ENCODE peak calls at places on chromosomes 3 and 15, in six cellular contexts. One of them, this sample, is unnamed.

GRCh38 chr15:25717861-25718504 is 145.1 kb downstream of the ATP10A start:
- DNase-seq in foreskin fibroblast: no peak
- DNase-seq in right atrium auricular region: no peak
- DNase-seq in DND-41: no peak
- DNase-seq in body of pancreas: no peak
- DNase-seq in astrocyte: peak
- DNase-seq in this sample: no peak

GRCh38 chr3:136432685-136433084 is 182.5 kb downstream of the PCCB start:
- DNase-seq in DND-41: no peak
- DNase-seq in right atrium auricular region: no peak
- DNase-seq in astrocyte: no peak
- DNase-seq in foreskin fibroblast: no peak
- DNase-seq in body of pancreas: no peak
- DNase-seq in this sample: no peak

GRCh38 chr15:45644437-45644836 is 9.6 kb downstream of the SQOR start:
- DNase-seq in DND-41: no peak
- DNase-seq in astrocyte: no peak
- DNase-seq in right atrium auricular region: no peak
- DNase-seq in body of pancreas: no peak
- DNase-seq in foreskin fibroblast: no peak
- DNase-seq in this sample: no peak

GRCh38 chr3:14290631-14291385 is 111.6 kb upstream of the SLC6A6 start:
- DNase-seq in right atrium auricular region: no peak
- DNase-seq in foreskin fibroblast: peak
- DNase-seq in astrocyte: no peak
- DNase-seq in DND-41: no peak
- DNase-seq in body of pancreas: no peak
- DNase-seq in this sample: peak

GRCh38 chr3:190385835-190386688 is 1.9 kb upstream of the CLDN16 start:
- DNase-seq in body of pancreas: no peak
- DNase-seq in astrocyte: peak
- DNase-seq in foreskin fibroblast: peak
- DNase-seq in DND-41: no peak
- DNase-seq in right atrium auricular region: no peak
- DNase-seq in this sample: no peak

GRCh38 chr3:53707222-53707621 is 139.0 kb downstream of the CHDH start:
- DNase-seq in foreskin fibroblast: no peak
- DNase-seq in body of pancreas: no peak
- DNase-seq in astrocyte: no peak
- DNase-seq in right atrium auricular region: no peak
- DNase-seq in DND-41: no peak
- DNase-seq in this sample: no peak

GRCh38 chr15:59691194-59691805 is 2.2 kb upstream of the BNIP2 start:
- DNase-seq in right atrium auricular region: no peak
- DNase-seq in DND-41: peak
- DNase-seq in body of pancreas: peak
- DNase-seq in astrocyte: peak
- DNase-seq in foreskin fibroblast: peak
- DNase-seq in this sample: no peak

GRCh38 chr15:71806452-71806931 is 3.9 kb upstream of the NR2E3 start:
- DNase-seq in foreskin fibroblast: peak
- DNase-seq in right atrium auricular region: no peak
- DNase-seq in astrocyte: peak
- DNase-seq in DND-41: no peak
- DNase-seq in body of pancreas: peak
- DNase-seq in this sample: no peak

GRCh38 chr15:33377239-33377638 is 66.5 kb downstream of the RYR3 start:
- DNase-seq in foreskin fibroblast: no peak
- DNase-seq in astrocyte: no peak
- DNase-seq in body of pancreas: no peak
- DNase-seq in right atrium auricular region: no peak
- DNase-seq in DND-41: no peak
- DNase-seq in this sample: no peak

GRCh38 chr15:71275098-71275497 is 159.8 kb downstream of the THSD4 start:
- DNase-seq in DND-41: no peak
- DNase-seq in body of pancreas: no peak
- DNase-seq in right atrium auricular region: no peak
- DNase-seq in foreskin fibroblast: peak
- DNase-seq in astrocyte: peak
- DNase-seq in this sample: no peak

GRCh38 chr3:156187146-156187769 is 66.9 kb downstream of the KCNAB1 start:
- DNase-seq in astrocyte: peak
- DNase-seq in right atrium auricular region: no peak
- DNase-seq in DND-41: no peak
- DNase-seq in body of pancreas: no peak
- DNase-seq in foreskin fibroblast: peak
- DNase-seq in this sample: no peak

GRCh38 chr15:25238716-25239470 is 199.9 kb downstream of the UBE3A start:
- DNase-seq in astrocyte: no peak
- DNase-seq in body of pancreas: peak
- DNase-seq in foreskin fibroblast: no peak
- DNase-seq in DND-41: no peak
- DNase-seq in right atrium auricular region: no peak
- DNase-seq in this sample: no peak

GRCh38 chr3:13484861-13485590 is 4.9 kb downstream of the HDAC11 start:
- DNase-seq in right atrium auricular region: peak
- DNase-seq in foreskin fibroblast: no peak
- DNase-seq in astrocyte: peak
- DNase-seq in body of pancreas: peak
- DNase-seq in DND-41: peak
- DNase-seq in this sample: no peak

GRCh38 chr3:152436707-152437615 is 168.2 kb downstream of the MBNL1 start:
- DNase-seq in body of pancreas: no peak
- DNase-seq in foreskin fibroblast: no peak
- DNase-seq in DND-41: no peak
- DNase-seq in astrocyte: no peak
- DNase-seq in right atrium auricular region: no peak
- DNase-seq in this sample: no peak

GRCh38 chr3:49636883-49637609 is 37.1 kb upstream of the APEH start:
- DNase-seq in foreskin fibroblast: no peak
- DNase-seq in body of pancreas: no peak
- DNase-seq in astrocyte: no peak
- DNase-seq in DND-41: no peak
- DNase-seq in right atrium auricular region: no peak
- DNase-seq in this sample: no peak

GRCh38 chr3:184275302-184275701 is 520 bp upstream of the ECE2 start:
- DNase-seq in body of pancreas: peak
- DNase-seq in right atrium auricular region: no peak
- DNase-seq in DND-41: no peak
- DNase-seq in foreskin fibroblast: no peak
- DNase-seq in astrocyte: no peak
- DNase-seq in this sample: no peak
- H3K4me3 ChIP-seq in body of pancreas: no peak
- H3K4me3 ChIP-seq in right atrium auricular region: no peak
- H3K4me3 ChIP-seq in DND-41: no peak
- H3K4me3 ChIP-seq in foreskin fibroblast: no peak
- H3K4me3 ChIP-seq in astrocyte: no peak
- H3K4me3 ChIP-seq in this sample: no peak

DNA sequence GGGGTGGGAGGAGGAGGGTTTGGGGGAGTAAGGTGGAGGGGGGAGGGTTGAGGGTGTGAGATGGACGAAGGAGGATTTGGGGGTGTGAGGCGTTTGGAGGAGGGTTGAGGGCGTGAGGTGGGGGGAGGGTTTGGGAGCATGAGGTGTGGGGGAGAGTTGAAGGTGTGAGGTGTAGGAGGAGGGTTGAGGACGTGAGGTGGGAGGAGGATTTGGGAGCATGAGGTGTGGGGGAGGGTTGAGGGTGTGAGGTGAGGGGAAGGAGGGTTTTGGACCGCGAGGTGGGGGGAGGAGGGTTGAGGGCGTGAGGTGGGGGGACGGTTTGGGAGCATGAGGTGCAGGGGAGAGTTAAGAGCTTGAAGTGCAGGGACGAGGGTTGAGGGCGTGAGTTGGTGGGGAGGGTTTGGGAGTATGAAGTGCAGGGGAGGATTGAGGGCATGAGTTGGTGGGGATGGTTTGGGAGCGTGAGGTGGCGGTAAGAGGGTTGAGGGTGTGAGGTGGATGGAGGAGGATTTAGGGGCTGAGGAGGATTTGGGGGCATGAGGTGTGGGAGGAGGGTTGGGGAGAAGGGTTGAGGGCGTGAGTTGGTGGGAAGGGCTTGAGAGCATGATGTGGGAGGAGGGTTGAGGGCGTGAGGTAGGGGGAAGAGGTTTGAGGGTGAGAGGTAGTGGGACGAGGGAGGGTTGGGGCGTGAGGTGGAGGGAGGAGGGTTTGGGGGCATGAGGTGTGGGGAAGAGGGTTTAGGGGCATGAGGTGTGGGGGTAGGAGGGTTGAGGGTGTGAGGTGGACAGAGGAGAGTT is 1.2 kb downstream of the MLF1 start:
- DNase-seq in astrocyte: no peak
- DNase-seq in body of pancreas: no peak
- DNase-seq in right atrium auricular region: no peak
- DNase-seq in DND-41: no peak
- DNase-seq in foreskin fibroblast: no peak
- DNase-seq in this sample: no peak
- H3K4me3 ChIP-seq in astrocyte: no peak
- H3K4me3 ChIP-seq in body of pancreas: no peak
- H3K4me3 ChIP-seq in right atrium auricular region: peak
- H3K4me3 ChIP-seq in DND-41: no peak
- H3K4me3 ChIP-seq in foreskin fibroblast: no peak
- H3K4me3 ChIP-seq in this sample: no peak

DNA sequence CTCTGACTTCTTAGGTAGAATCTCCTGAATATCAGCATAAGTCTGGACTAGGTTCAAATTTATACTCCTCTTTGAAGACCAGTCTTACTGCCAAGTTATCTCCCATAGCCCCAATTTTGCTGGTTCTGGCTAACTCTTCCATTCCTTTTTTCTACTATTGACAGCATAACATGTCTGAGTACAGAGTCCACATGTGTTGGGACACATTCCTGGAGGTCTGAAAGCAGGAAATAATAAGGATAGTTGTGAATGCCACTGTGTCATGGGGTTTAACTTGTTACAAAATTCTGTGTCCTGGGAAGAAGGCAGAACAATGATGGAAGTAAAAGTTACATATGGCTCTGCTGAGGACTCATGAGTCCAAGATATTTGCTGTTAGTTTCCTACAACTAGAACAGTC is 57.4 kb upstream of the ZBTB20 start:
- DNase-seq in right atrium auricular region: no peak
- DNase-seq in foreskin fibroblast: no peak
- DNase-seq in astrocyte: no peak
- DNase-seq in body of pancreas: no peak
- DNase-seq in DND-41: no peak
- DNase-seq in this sample: no peak
- H3K4me3 ChIP-seq in right atrium auricular region: no peak
- H3K4me3 ChIP-seq in foreskin fibroblast: no peak
- H3K4me3 ChIP-seq in astrocyte: no peak
- H3K4me3 ChIP-seq in body of pancreas: no peak
- H3K4me3 ChIP-seq in DND-41: no peak
- H3K4me3 ChIP-seq in this sample: no peak

DNA sequence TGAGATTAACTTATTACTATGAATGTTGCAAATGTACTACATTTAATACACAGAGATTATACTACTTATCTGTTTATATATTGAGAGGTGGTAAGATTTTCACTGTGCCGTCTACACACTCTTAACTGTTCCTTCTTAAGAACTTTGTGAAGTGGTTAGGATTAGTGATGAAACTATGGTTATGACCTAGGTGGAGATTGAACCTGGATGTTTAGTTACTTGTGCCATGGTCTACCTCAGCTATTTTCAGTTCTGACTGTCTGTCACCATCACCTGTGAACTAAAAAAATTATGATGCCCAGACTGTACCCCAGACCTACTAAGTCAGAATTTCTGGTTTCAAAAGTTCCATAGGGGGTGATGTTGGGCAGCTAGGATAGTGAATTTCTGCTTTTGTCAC is 6.3 kb downstream of the RASA2 start:
- DNase-seq in astrocyte: no peak
- DNase-seq in foreskin fibroblast: no peak
- DNase-seq in right atrium auricular region: no peak
- DNase-seq in DND-41: no peak
- DNase-seq in body of pancreas: no peak
- DNase-seq in this sample: no peak
- H3K4me3 ChIP-seq in astrocyte: no peak
- H3K4me3 ChIP-seq in foreskin fibroblast: no peak
- H3K4me3 ChIP-seq in right atrium auricular region: no peak
- H3K4me3 ChIP-seq in DND-41: no peak
- H3K4me3 ChIP-seq in body of pancreas: no peak
- H3K4me3 ChIP-seq in this sample: no peak

GRCh38 chr15:38699633-38700230 is 135.1 kb upstream of the RASGRP1 start:
- DNase-seq in body of pancreas: peak
- DNase-seq in foreskin fibroblast: peak
- DNase-seq in right atrium auricular region: peak
- DNase-seq in DND-41: peak
- DNase-seq in astrocyte: no peak
- DNase-seq in this sample: peak
- H3K4me3 ChIP-seq in body of pancreas: no peak
- H3K4me3 ChIP-seq in foreskin fibroblast: no peak
- H3K4me3 ChIP-seq in right atrium auricular region: no peak
- H3K4me3 ChIP-seq in DND-41: no peak
- H3K4me3 ChIP-seq in astrocyte: no peak
- H3K4me3 ChIP-seq in this sample: no peak

This sample was measured in Caco-2.